ENCODE peak calls at places on chromosomes 7 and 10, in seven cellular contexts. P is fibroblast of mammary gland, R is germinal center, C is T-helper 1 cell, W is A172, K is smooth muscle cell of the brain vasculature, E is midbrain. A is an unnamed sample.
A peak's percentile ranks its signal among the peaks of the same experiment; 100 is the strongest.

GRCh38 chr10:90859321-90859751 is 1.5 kb upstream of the HTR7 start:
- DNase-seq in P (peak; percentile 76), R (no peak), C (no peak), W (peak; percentile 73), K (no peak), E (no peak), A (no peak)

GRCh38 chr7:73725703-73726466 is 6.4 kb upstream of the STX1A start:
- DNase-seq in P (peak; percentile 64), R (peak; percentile 67), C (peak; percentile 72), W (peak; percentile 86), K (no peak), E (peak; percentile 78), A (peak; percentile 82)

GRCh38 chr10:44965651-44966097 is 6.1 kb downstream of the RASSF4 start:
- DNase-seq in P (no peak), R (peak; percentile 20), C (no peak), W (no peak), K (no peak), E (no peak), A (no peak)

GRCh38 chr10:130894485-130894884 is 417.0 kb downstream of the TCERG1L start:
- DNase-seq in P (no peak), R (no peak), C (no peak), W (no peak), K (no peak), E (no peak), A (no peak)

GRCh38 chr10:29102233-29102632 is 186.6 kb upstream of the LYZL1 start:
- DNase-seq in P (no peak), R (no peak), C (no peak), W (peak; percentile 59), K (no peak), E (peak; percentile 27), A (no peak)

GRCh38 chr10:129799942-129800341 is 164.1 kb downstream of the EBF3 start:
- DNase-seq in P (no peak), R (no peak), C (no peak), W (no peak), K (no peak), E (no peak), A (no peak)

GRCh38 chr7:5643280-5643679 is 138.2 kb downstream of the RNF216 start:
- DNase-seq in P (no peak), R (no peak), C (peak; percentile 79), W (peak; percentile 60), K (no peak), E (no peak), A (no peak)

GRCh38 chr10:109894516-109894915 is 28.8 kb downstream of the XPNPEP1 start:
- DNase-seq in P (peak; percentile 90), R (no peak), C (no peak), W (no peak), K (no peak), E (peak; percentile 58), A (no peak)

GRCh38 chr7:102149416-102149815 is 137.3 kb upstream of the SH2B2 start:
- DNase-seq in P (no peak), R (no peak), C (no peak), W (no peak), K (no peak), E (no peak), A (no peak)

GRCh38 chr7:111364413-111364812 is 197.9 kb downstream of the IMMP2L start:
- DNase-seq in P (peak; percentile 67), R (no peak), C (no peak), W (peak; percentile 30), K (no peak), E (no peak), A (no peak)

GRCh38 chr7:29375641-29376562 is 181.3 kb downstream of the CHN2 start:
- DNase-seq in P (peak; percentile 21), R (no peak), C (no peak), W (peak; percentile 56), K (no peak), E (no peak), A (no peak)

GRCh38 chr7:144834516-144835165 is 1.2 kb downstream of the TPK1 start:
- DNase-seq in P (peak; percentile 41), R (peak; percentile 60), C (peak; percentile 71), W (peak; percentile 19), K (no peak), E (no peak), A (peak; percentile 61)

GRCh38 chr10:95513008-95513589 is 48.1 kb downstream of the SORBS1 start:
- DNase-seq in P (no peak), R (no peak), C (no peak), W (no peak), K (no peak), E (no peak), A (no peak)

GRCh38 chr7:123494193-123494796 is 40.1 kb downstream of the IQUB start:
- DNase-seq in P (peak; percentile 40), R (peak; percentile 27), C (peak; percentile 8), W (peak; percentile 11), K (peak; percentile 6), E (peak; percentile 22), A (peak; percentile 34)

GRCh38 chr7:55502209-55502608 is 70.1 kb downstream of the VOPP1 start:
- DNase-seq in P (no peak), R (no peak), C (no peak), W (no peak), K (no peak), E (peak; percentile 42), A (no peak)

GRCh38 chr7:24978837-24979469 is 1.0 kb downstream of the OSBPL3 start:
- DNase-seq in P (no peak), R (no peak), C (no peak), W (no peak), K (no peak), E (no peak), A (no peak)

GRCh38 chr10:60426425-60426824 is 36.8 kb upstream of the ANK3 start:
- DNase-seq in P (peak; percentile 96), R (no peak), C (no peak), W (peak; percentile 84), K (peak; percentile 40), E (no peak), A (no peak)

GRCh38 chr10:120989279-120989678 is 138.1 kb downstream of the WDR11 start:
- DNase-seq in P (no peak), R (no peak), C (no peak), W (no peak), K (no peak), E (no peak), A (no peak)

GRCh38 chr10:61941202-61941651 is 39.7 kb downstream of the ARID5B start:
- DNase-seq in P (peak; percentile 17), R (peak; percentile 59), C (no peak), W (no peak), K (no peak), E (no peak), A (no peak)

GRCh38 chr10:118845776-118846175 is 91.0 kb upstream of the CACUL1 start:
- DNase-seq in P (no peak), R (no peak), C (no peak), W (no peak), K (no peak), E (no peak), A (no peak)

GRCh38 chr10:132611986-132612385 is 74.4 kb downstream of the INPP5A start:
- DNase-seq in P (no peak), R (no peak), C (no peak), W (no peak), K (no peak), E (no peak), A (no peak)

GRCh38 chr7:154927624-154928125 is 75.2 kb downstream of the PAXIP1 start:
- DNase-seq in P (peak; percentile 92), R (peak; percentile 65), C (peak; percentile 79), W (peak; percentile 72), K (peak; percentile 70), E (peak; percentile 86), A (peak; percentile 53)

GRCh38 chr10:132204781-132205473 is 18.2 kb downstream of the DPYSL4 start:
- DNase-seq in P (no peak), R (no peak), C (no peak), W (no peak), K (no peak), E (no peak), A (no peak)

GRCh38 chr7:50208335-50208982 is 96.1 kb upstream of the IKZF1 start:
- DNase-seq in P (no peak), R (no peak), C (peak; percentile 61), W (no peak), K (no peak), E (no peak), A (peak; percentile 28)

GRCh38 chr10:103716206-103717160 is 138.9 kb downstream of the SH3PXD2A start:
- DNase-seq in P (no peak), R (no peak), C (no peak), W (no peak), K (no peak), E (peak; percentile 78), A (no peak)

GRCh38 chr10:15896654-15897053 is 36.3 kb upstream of the MINDY3 start:
- DNase-seq in P (no peak), R (no peak), C (no peak), W (no peak), K (no peak), E (no peak), A (no peak)

GRCh38 chr10:95329296-95329695 is 38.5 kb upstream of the PDLIM1 start:
- DNase-seq in P (no peak), R (no peak), C (no peak), W (no peak), K (no peak), E (no peak), A (no peak)

GRCh38 chr7:134897936-134898335 is 88.4 kb upstream of the AGBL3 start:
- DNase-seq in P (no peak), R (no peak), C (no peak), W (no peak), K (no peak), E (no peak), A (no peak)

A was measured in GM13976.